ENCODE peak calls at places on chromosome 4, in seven cellular contexts. L is transverse colon; I is type B pancreatic cell; G is BJ; V is CD4-positive, alpha-beta T cell; W is prostate gland; Z is WTC11. A is an unnamed sample.

GRCh38 chr4:2837904-2838496 is 5.6 kb upstream of the ADD1 start:
- DNase-seq in W (no peak), V (peak; percentile 63), I (no peak), Z (no peak), G (no peak), L (peak; percentile 53), A (no peak)

GRCh38 chr4:79650794-79651431 is 242.9 kb upstream of the GK2 start:
- DNase-seq in G (no peak), I (no peak), Z (no peak), V (no peak), W (no peak), L (no peak), A (no peak)

GRCh38 chr4:72338060-72338459 is 231.0 kb downstream of the ADAMTS3 start:
- DNase-seq in I (no peak), V (no peak), Z (no peak), G (no peak), W (no peak), L (no peak), A (no peak)

GRCh38 chr4:98467627-98468072 is 190.8 kb downstream of the TSPAN5 start:
- DNase-seq in V (peak; percentile 59), Z (peak; percentile 73), I (peak; percentile 81), W (peak; percentile 75), G (peak; percentile 61), L (peak; percentile 81), A (peak; percentile 78)

GRCh38 chr4:122086338-122086737 is 65.8 kb upstream of the BLTP1 start:
- DNase-seq in W (no peak), I (no peak), L (no peak), G (no peak), Z (no peak), V (no peak), A (peak; percentile 97)

GRCh38 chr4:176376032-176376614 is 56.4 kb downstream of the SPCS3 start:
- DNase-seq in V (no peak), I (no peak), Z (no peak), G (no peak), L (no peak), W (no peak), A (no peak)

GRCh38 chr4:8200302-8200975 is 1.3 kb downstream of the SH3TC1 start:
- DNase-seq in I (no peak), G (no peak), L (peak; percentile 50), Z (no peak), V (peak; percentile 45), W (peak; percentile 59), A (no peak)

GRCh38 chr4:117777721-117778120 is 256.6 kb upstream of the NDST3 start:
- DNase-seq in G (no peak), V (no peak), W (no peak), I (no peak), L (no peak), Z (no peak), A (no peak)

GRCh38 chr4:82721819-82722423 is 76.7 kb downstream of the SCD5 start:
- DNase-seq in I (no peak), W (peak; percentile 16), L (no peak), V (no peak), G (no peak), Z (no peak), A (peak; percentile 32)

GRCh38 chr4:169116270-169116901 is 106.3 kb upstream of the CBR4 start:
- DNase-seq in G (no peak), I (no peak), Z (no peak), W (no peak), L (no peak), V (no peak), A (no peak)

GRCh38 chr4:45455217-45455616 is 668.6 kb downstream of the GABRG1 start:
- DNase-seq in I (no peak), W (no peak), L (no peak), Z (no peak), V (no peak), G (no peak), A (no peak)

GRCh38 chr4:5874811-5875465 is 17.9 kb downstream of the CRMP1 start:
- DNase-seq in V (no peak), W (no peak), Z (peak; percentile 38), I (no peak), L (no peak), G (no peak), A (no peak)

GRCh38 chr4:113405874-113406722 is 355.4 kb downstream of the CAMK2D start:
- DNase-seq in Z (no peak), G (no peak), I (no peak), W (no peak), L (no peak), V (no peak), A (no peak)

GRCh38 chr4:113404167-113404571 is 354.7 kb downstream of the ANK2 start:
- DNase-seq in L (no peak), I (no peak), G (no peak), W (no peak), V (no peak), Z (no peak), A (no peak)

GRCh38 chr4:113404846-113405245 is 355.4 kb downstream of the ANK2 start:
- DNase-seq in G (no peak), I (no peak), L (no peak), Z (no peak), V (no peak), W (no peak), A (no peak)

GRCh38 chr4:113406723-113407016 is 354.9 kb downstream of the CAMK2D start:
- DNase-seq in L (no peak), V (no peak), W (peak; percentile 30), I (no peak), G (no peak), Z (no peak), A (peak; percentile 43)

DNA sequence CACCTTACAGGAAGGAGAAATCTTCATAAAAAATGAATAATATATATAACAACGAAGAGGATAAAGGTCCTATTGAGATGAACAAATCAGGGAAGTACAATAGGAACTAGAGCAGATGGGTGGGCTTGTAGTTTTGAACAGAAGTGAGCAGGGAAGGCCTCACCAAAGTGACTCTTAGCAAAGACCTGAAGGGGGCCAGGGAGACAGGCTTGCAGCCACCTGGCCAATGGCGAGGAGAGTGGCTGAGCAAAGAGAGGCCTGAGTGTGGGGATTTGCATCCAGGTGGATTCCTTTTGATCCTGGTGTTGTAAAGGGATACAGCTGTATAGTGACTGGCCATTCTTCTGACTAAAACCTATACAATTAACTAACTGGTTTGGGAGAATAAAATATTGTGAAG is 354.1 kb downstream of the CAMK2D start:
- DNase-seq in W (no peak), I (no peak), L (no peak), V (no peak), Z (peak; percentile 40), G (no peak), A (no peak)
- TF ChIP-seq CTCF in W (no peak), I (no peak), L (no peak), V (no peak), Z (no peak), G (no peak), A (no peak)

GRCh38 chr4:164783966-164784365 is 30.0 kb downstream of the SMIM31 start:
- DNase-seq in Z (no peak), V (no peak), W (no peak), G (no peak), L (no peak), I (no peak), A (no peak)

GRCh38 chr4:164790249-164790648 is 36.3 kb downstream of the SMIM31 start:
- DNase-seq in V (no peak), L (no peak), G (no peak), I (no peak), Z (no peak), W (no peak), A (no peak)

GRCh38 chr4:164789047-164789446 is 35.1 kb downstream of the SMIM31 start:
- DNase-seq in V (no peak), I (no peak), W (no peak), Z (no peak), L (no peak), G (no peak), A (no peak)
- TF ChIP-seq CTCF in V (no peak), I (no peak), W (no peak), Z (no peak), L (no peak), G (no peak), A (no peak)

DNA sequence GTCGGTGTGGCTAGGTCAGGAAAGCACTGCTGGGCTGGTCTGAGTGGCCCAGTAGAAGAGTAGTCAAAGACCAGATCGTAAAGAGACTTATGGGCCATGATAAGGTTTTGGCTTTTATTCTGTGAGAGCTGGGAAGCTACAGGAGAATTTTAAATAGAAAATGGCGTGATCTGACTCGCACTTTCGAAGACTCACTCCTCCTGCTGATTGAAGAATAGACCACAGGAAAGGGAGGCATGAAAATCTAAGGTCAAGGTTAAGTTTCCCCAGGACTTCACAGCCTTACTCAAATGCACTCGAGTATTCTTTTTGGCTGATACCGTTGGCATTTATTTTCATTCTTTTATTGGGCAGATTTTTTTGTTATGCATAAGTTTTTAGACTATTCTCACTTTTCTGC is 231.4 kb upstream of the ANKRD50 start:
- DNase-seq in I (no peak), Z (no peak), W (no peak), G (no peak), V (no peak), L (no peak), A (no peak)
- TF ChIP-seq CTCF in I (no peak), Z (peak; percentile 13), W (no peak), G (no peak), V (no peak), L (no peak), A (no peak)

GRCh38 chr4:47914219-47914925 is at the start of gene NFXL1:
- DNase-seq in W (peak; percentile 97), L (peak; percentile 98), I (peak; percentile 96), V (peak; percentile 95), Z (peak; percentile 97), G (peak; percentile 81), A (peak; percentile 93)
- TF ChIP-seq CTCF in W (no peak), L (no peak), I (no peak), V (no peak), Z (no peak), G (no peak), A (no peak)

GRCh38 chr4:11782859-11783258 is 354.2 kb upstream of the HS3ST1 start:
- DNase-seq in I (no peak), L (no peak), Z (no peak), V (no peak), W (no peak), G (no peak), A (no peak)
- TF ChIP-seq CTCF in I (no peak), L (no peak), Z (no peak), V (no peak), W (no peak), G (no peak), A (no peak)

GRCh38 chr4:54384563-54384962 is 155.5 kb downstream of the PDGFRA start:
- DNase-seq in W (no peak), V (no peak), Z (peak; percentile 19), L (peak; percentile 34), G (no peak), I (no peak), A (peak; percentile 13)
- TF ChIP-seq CTCF in W (peak; percentile 25), V (no peak), Z (no peak), L (peak; percentile 30), G (peak; percentile 64), I (peak; percentile 52), A (peak; percentile 52)

A was measured in LNCaP clone FGC.